ENCODE peak calls at places on chromosomes 2 and 18, in five cellular contexts. L is stomach, Z is fibroblast of pulmonary artery, S is upper lobe of right lung, U is AG04450. J is an unnamed sample.

GRCh38 chr2:20573611-20574422 is 77.1 kb downstream of the HS1BP3 start:
- DNase-seq in Z (peak), U (peak), L (no peak), S (no peak), J (peak)

GRCh38 chr2:7031424-7032245 is 114.4 kb downstream of the RNF144A start:
- DNase-seq in S (peak), U (no peak), L (peak), Z (peak), J (peak)

GRCh38 chr2:64317712-64318475 is 136.1 kb upstream of the LGALSL start:
- DNase-seq in S (no peak), L (no peak), Z (no peak), U (no peak), J (no peak)

GRCh38 chr18:77119101-77119850 is 13.3 kb downstream of the MBP start:
- DNase-seq in L (no peak), S (no peak), Z (no peak), U (no peak), J (no peak)

GRCh38 chr2:167785606-167786005 is 461.8 kb downstream of the STK39 start:
- DNase-seq in U (no peak), S (no peak), Z (no peak), L (no peak), J (no peak)

GRCh38 chr2:20198001-20198400 is 26.9 kb downstream of the SDC1 start:
- DNase-seq in S (peak), Z (no peak), L (peak), U (no peak), J (no peak)

GRCh38 chr18:59340817-59341216 is 18.2 kb downstream of the LMAN1 start:
- DNase-seq in L (no peak), S (no peak), U (no peak), Z (no peak), J (no peak)

GRCh38 chr2:237471457-237472186 is 15.4 kb upstream of the MLPH start:
- DNase-seq in L (peak), Z (no peak), U (no peak), S (peak), J (peak)

GRCh38 chr2:111896007-111896406 is 2.4 kb upstream of the MERTK start:
- DNase-seq in U (no peak), Z (no peak), S (no peak), L (no peak), J (no peak)

GRCh38 chr18:32730068-32730467 is 42.8 kb downstream of the KLHL14 start:
- DNase-seq in Z (no peak), U (no peak), S (no peak), L (no peak), J (no peak)

DNA sequence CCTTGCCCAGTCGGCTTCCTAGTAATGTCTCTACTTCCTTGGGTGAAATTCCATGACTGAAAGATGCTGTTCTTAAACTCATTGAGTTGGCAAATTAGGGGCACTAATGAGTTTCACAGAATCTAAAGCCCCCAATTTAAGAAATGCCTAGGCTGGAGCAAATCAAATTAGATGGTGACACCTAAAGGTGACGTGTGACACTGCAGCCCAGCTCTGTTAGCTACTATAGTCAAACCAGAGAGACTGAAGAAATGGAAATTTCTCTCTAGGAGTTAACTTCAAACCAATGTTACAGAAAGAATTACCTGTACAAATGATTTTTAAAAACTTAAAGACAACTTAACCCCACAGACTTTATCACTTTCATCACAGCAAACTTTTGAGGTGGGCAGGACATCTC is 37.2 kb downstream of the LCT start:
- DNase-seq in U (no peak), S (no peak), L (no peak), Z (no peak), J (no peak)
- TF ChIP-seq CTCF in U (no peak), S (no peak), L (no peak), Z (no peak), J (no peak)

GRCh38 chr2:195269220-195269619 is 387.8 kb upstream of the SLC39A10 start:
- DNase-seq in S (no peak), Z (no peak), L (no peak), U (no peak), J (no peak)
- H3K4me3 ChIP-seq in S (no peak), Z (no peak), L (no peak), U (no peak), J (no peak)

GRCh38 chr2:217468042-217468441 is 534.8 kb downstream of the TNS1 start:
- DNase-seq in Z (no peak), S (no peak), U (no peak), L (no peak), J (no peak)
- TF ChIP-seq CTCF in Z (no peak), S (no peak), U (peak), L (no peak), J (no peak)

GRCh38 chr2:148553332-148553887 is 91.1 kb upstream of the EPC2 start:
- DNase-seq in L (no peak), U (no peak), Z (no peak), S (no peak), J (no peak)
- H3K4me3 ChIP-seq in L (peak), U (peak), Z (peak), S (peak), J (no peak)

GRCh38 chr2:119006441-119006840 is 64.4 kb downstream of the MARCO start:
- DNase-seq in Z (no peak), S (no peak), L (no peak), U (no peak), J (no peak)

GRCh38 chr2:119010336-119010735 is 68.3 kb downstream of the MARCO start:
- DNase-seq in Z (no peak), L (no peak), U (no peak), S (no peak), J (no peak)

GRCh38 chr2:119009110-119009509 is 67.1 kb downstream of the MARCO start:
- DNase-seq in Z (no peak), U (no peak), L (no peak), S (no peak), J (no peak)

GRCh38 chr2:119005565-119005964 is 63.6 kb downstream of the MARCO start:
- DNase-seq in S (no peak), Z (no peak), L (no peak), U (no peak), J (no peak)

GRCh38 chr2:119008108-119008507 is 66.1 kb downstream of the MARCO start:
- DNase-seq in L (no peak), U (no peak), S (no peak), Z (no peak), J (no peak)
- TF ChIP-seq CTCF in L (no peak), U (no peak), S (peak), Z (no peak), J (no peak)